ENCODE peak calls at places on chromosome X, in eight cellular contexts. Q, I, U, C, T, P, X and R are unnamed samples.

GRCh38 chrX:31706456-31706855 is 634.6 kb upstream of the FTHL17 start:
- DNase-seq in Q (no peak), I (no peak), U (no peak), C (no peak), T (no peak), P (no peak), X (peak; percentile 2), R (peak; percentile 1)

GRCh38 chrX:40912576-40912975 is 172.7 kb upstream of the USP9X start:
- DNase-seq in Q (peak; percentile 55), I (no peak), U (no peak), C (no peak), T (no peak), P (no peak), X (no peak), R (no peak)

GRCh38 chrX:101164766-101165590 is 54.6 kb upstream of the DRP2 start:
- DNase-seq in Q (no peak), I (no peak), U (no peak), C (no peak), T (no peak), P (no peak), X (peak; percentile 86), R (peak; percentile 9)

GRCh38 chrX:76454456-76454927 is 27.0 kb downstream of the MAGEE1 start:
- DNase-seq in Q (peak; percentile 13), I (peak; percentile 8), U (peak; percentile 21), C (no peak), T (no peak), P (peak; percentile 41), X (peak; percentile 22), R (peak; percentile 52)

GRCh38 chrX:17758382-17758781 is 21.1 kb downstream of the SCML1 start:
- DNase-seq in Q (no peak), I (no peak), U (no peak), C (no peak), T (no peak), P (no peak), X (no peak), R (no peak)

GRCh38 chrX:13791559-13791958 is 25.3 kb downstream of the GPM6B start:
- DNase-seq in Q (no peak), I (no peak), U (no peak), C (no peak), T (no peak), P (no peak), X (peak; percentile 38), R (no peak)

GRCh38 chrX:128106630-128107029 is 54.4 kb upstream of the ACTRT1 start:
- DNase-seq in Q (peak; percentile 31), I (no peak), U (no peak), C (peak; percentile 8), T (no peak), P (peak; percentile 45), X (no peak), R (no peak)

GRCh38 chrX:107324493-107325310 is 118.3 kb downstream of the DNAAF6 start:
- DNase-seq in Q (peak; percentile 10), I (peak; percentile 34), U (peak; percentile 32), C (peak; percentile 64), T (no peak), P (peak; percentile 25), X (peak; percentile 14), R (peak; percentile 15)

GRCh38 chrX:119809185-119809666 is 17.8 kb upstream of the RPL39 start:
- DNase-seq in Q (peak; percentile 13), I (no peak), U (no peak), C (no peak), T (no peak), P (no peak), X (peak; percentile 20), R (peak; percentile 3)

GRCh38 chrX:55111578-55112254 is 22.9 kb downstream of the PAGE2 start:
- DNase-seq in Q (no peak), I (no peak), U (no peak), C (no peak), T (no peak), P (no peak), X (no peak), R (no peak)

GRCh38 chrX:2577844-2578444 is 77.2 kb upstream of the DHRSX start:
- DNase-seq in Q (no peak), I (no peak), U (no peak), C (no peak), T (no peak), P (peak; percentile 47), X (no peak), R (peak; percentile 47)

GRCh38 chrX:39903937-39904336 is 193.8 kb downstream of the BCOR start:
- DNase-seq in Q (peak; percentile 77), I (no peak), U (no peak), C (no peak), T (no peak), P (no peak), X (peak; percentile 65), R (peak; percentile 32)

GRCh38 chrX:2401201-2401589 is 99.6 kb downstream of the DHRSX start:
- DNase-seq in Q (peak; percentile 79), I (no peak), U (peak; percentile 37), C (peak; percentile 9), T (no peak), P (no peak), X (peak; percentile 41), R (no peak)

GRCh38 chrX:15947648-15948317 is 93.2 kb upstream of the AP1S2 start:
- DNase-seq in Q (peak; percentile 73), I (no peak), U (peak; percentile 64), C (peak; percentile 3), T (no peak), P (no peak), X (peak; percentile 68), R (peak; percentile 43)

GRCh38 chrX:30851459-30851858 is 37.6 kb downstream of the TAB3 start:
- DNase-seq in Q (no peak), I (no peak), U (no peak), C (no peak), T (no peak), P (no peak), X (no peak), R (no peak)

GRCh38 chrX:109187473-109188168 is 294.3 kb downstream of the GUCY2F start:
- DNase-seq in Q (peak; percentile 3), I (no peak), U (no peak), C (no peak), T (no peak), P (no peak), X (no peak), R (no peak)

GRCh38 chrX:84044051-84044450 is 143.9 kb downstream of the RPS6KA6 start:
- DNase-seq in Q (no peak), I (no peak), U (no peak), C (no peak), T (no peak), P (no peak), X (no peak), R (no peak)

GRCh38 chrX:77415161-77415560 is 32.0 kb upstream of the FGF16 start:
- DNase-seq in Q (no peak), I (no peak), U (no peak), C (no peak), T (no peak), P (no peak), X (peak; percentile 5), R (no peak)

GRCh38 chrX:103565197-103565596 is 20.1 kb upstream of the TCEAL4 start:
- DNase-seq in Q (no peak), I (no peak), U (no peak), C (no peak), T (no peak), P (no peak), X (no peak), R (no peak)

GRCh38 chrX:139642241-139642927 is 65.6 kb downstream of the MCF2 start:
- DNase-seq in Q (peak; percentile 46), I (no peak), U (peak; percentile 4), C (peak; percentile 37), T (no peak), P (no peak), X (peak; percentile 18), R (peak; percentile 3)

GRCh38 chrX:132591719-132592275 is 103.0 kb upstream of the MBNL3 start:
- DNase-seq in Q (no peak), I (no peak), U (no peak), C (no peak), T (no peak), P (no peak), X (no peak), R (no peak)

GRCh38 chrX:35919536-35920309 is at the start of gene CFAP47:
- DNase-seq in Q (peak; percentile 14), I (peak; percentile 48), U (peak; percentile 1), C (peak; percentile 41), T (no peak), P (peak; percentile 38), X (no peak), R (no peak)

GRCh38 chrX:37998586-37999267 is 7.6 kb upstream of the SYTL5 start:
- DNase-seq in Q (peak; percentile 88), I (no peak), U (peak; percentile 15), C (no peak), T (no peak), P (no peak), X (peak; percentile 82), R (peak; percentile 17)